ENCODE peak calls at places on chromosome 6, in eight cellular contexts. H, Q, O, R, Y, T, V and F are unnamed samples. For H3K27me3 and H3K36me3, the result is how much of the 10 kb centered on the place peaks cover.

GRCh38 chr6:52389626-52390360 is 27.8 kb downstream of the PAQR8 start:
- DNase-seq in H (no peak), Q (peak), O (no peak), R (peak), Y (no peak), T (peak), V (peak), F (no peak)

GRCh38 chr6:152180601-152181000 is 373.1 kb downstream of the ESR1 start:
- DNase-seq in H (no peak), Q (no peak), O (no peak), R (no peak), Y (no peak), T (no peak), V (no peak), F (no peak)

GRCh38 chr6:152508477-152508876 is 128.7 kb downstream of the SYNE1 start:
- DNase-seq in H (no peak), Q (no peak), O (no peak), R (no peak), Y (no peak), T (no peak), V (no peak), F (no peak)

GRCh38 chr6:157865249-157865648 is 42.2 kb downstream of the SNX9 start:
- DNase-seq in H (no peak), Q (no peak), O (no peak), R (no peak), Y (no peak), T (no peak), V (no peak), F (no peak)

GRCh38 chr6:64280569-64280968 is 645.0 kb downstream of the PHF3 start:
- DNase-seq in H (peak), Q (no peak), O (no peak), R (no peak), Y (no peak), T (no peak), V (peak), F (no peak)

GRCh38 chr6:147397306-147397705 is 111.2 kb upstream of the SAMD5 start:
- DNase-seq in H (no peak), Q (no peak), O (no peak), R (no peak), Y (no peak), T (no peak), V (no peak), F (no peak)

GRCh38 chr6:149359439-149359838 is 40.6 kb upstream of the SUMO4 start:
- DNase-seq in H (no peak), Q (no peak), O (no peak), R (no peak), Y (no peak), T (no peak), V (no peak), F (no peak)

GRCh38 chr6:45687570-45687969 is 309.8 kb upstream of the SUPT3H start:
- DNase-seq in H (no peak), Q (no peak), O (no peak), R (no peak), Y (no peak), T (no peak), V (no peak), F (peak)

GRCh38 chr6:33716379-33716778 is 4.9 kb upstream of the UQCC2 start:
- DNase-seq in H (no peak), Q (no peak), O (no peak), R (no peak), Y (no peak), T (no peak), V (no peak), F (no peak)

GRCh38 chr6:38187688-38188590 is 368.4 kb downstream of the ZFAND3 start:
- DNase-seq in H (no peak), Q (no peak), O (no peak), R (no peak), Y (no peak), T (no peak), V (no peak), F (no peak)

GRCh38 chr6:165657325-165657680 is 5.7 kb downstream of the PDE10A start:
- DNase-seq in H (no peak), Q (no peak), O (no peak), R (no peak), Y (no peak), T (no peak), V (no peak), F (no peak)

GRCh38 chr6:137827411-137827940 is 39.6 kb upstream of the TNFAIP3 start:
- DNase-seq in H (no peak), Q (no peak), O (no peak), R (no peak), Y (no peak), T (no peak), V (no peak), F (no peak)

GRCh38 chr6:33430991-33431879 is 11.4 kb downstream of the SYNGAP1 start:
- DNase-seq in H (peak), Q (peak), O (peak), R (no peak), Y (no peak), T (peak), V (peak), F (no peak)

GRCh38 chr6:29708432-29709177 is 14.6 kb upstream of the HLA-F start:
- DNase-seq in H (no peak), Q (peak), O (no peak), R (no peak), Y (no peak), T (peak), V (no peak), F (no peak)

GRCh38 chr6:102022803-102023202 is 629.3 kb downstream of the GRIK2 start:
- DNase-seq in H (no peak), Q (no peak), O (no peak), R (no peak), Y (no peak), T (no peak), V (no peak), F (no peak)

GRCh38 chr6:143514996-143515760 is 3.7 kb upstream of the FUCA2 start:
- DNase-seq in H (peak), Q (no peak), O (peak), R (peak), Y (no peak), T (no peak), V (no peak), F (no peak)

GRCh38 chr6:112014483-112014882 is 39.4 kb upstream of the CCN6 start:
- DNase-seq in H (no peak), Q (no peak), O (no peak), R (no peak), Y (no peak), T (no peak), V (peak), F (no peak)

GRCh38 chr6:132671295-132671694 is 12.3 kb upstream of the TAAR1 start:
- DNase-seq in H (no peak), Q (no peak), O (no peak), R (no peak), Y (no peak), T (no peak), V (no peak), F (no peak)

GRCh38 chr6:29967379-29968010 is 25.2 kb downstream of the HLA-A start:
- DNase-seq in H (no peak), Q (peak), O (no peak), R (peak), Y (no peak), T (no peak), V (no peak), F (no peak)

GRCh38 chr6:152268846-152269442 is 368.2 kb downstream of the SYNE1 start:
- DNase-seq in H (no peak), Q (no peak), O (no peak), R (no peak), Y (no peak), T (no peak), V (peak), F (no peak)

GRCh38 chr6:67933278-67933677 is 701.8 kb upstream of the ADGRB3 start:
- DNase-seq in H (no peak), Q (no peak), O (no peak), R (no peak), Y (no peak), T (no peak), V (no peak), F (no peak)

GRCh38 chr6:111559193-111560097 is 46.2 kb downstream of the TRAF3IP2 start:
- DNase-seq in H (no peak), Q (no peak), O (no peak), R (no peak), Y (no peak), T (no peak), V (no peak), F (no peak)

GRCh38 chr6:158718431-158719126 is 68.7 kb downstream of the SYTL3 start:
- DNase-seq in H (peak), Q (no peak), O (peak), R (no peak), Y (no peak), T (no peak), V (no peak), F (no peak)

GRCh38 chr6:36916159-36916558 is 30.4 kb downstream of the C6orf89 start:
- DNase-seq in H (no peak), Q (no peak), O (no peak), R (no peak), Y (no peak), T (no peak), V (peak), F (no peak)

GRCh38 chr6:44086931-44087574 is 40.2 kb downstream of the MRPL14 start:
- DNase-seq in H (no peak), Q (no peak), O (no peak), R (no peak), Y (no peak), T (no peak), V (no peak), F (no peak)

GRCh38 chr6:40671338-40672050 is 84.3 kb upstream of the LRFN2 start:
- DNase-seq in H (no peak), Q (no peak), O (no peak), R (no peak), Y (no peak), T (no peak), V (no peak), F (no peak)

GRCh38 chr6:98641929-98642328 is 192.4 kb upstream of the POU3F2 start:
- DNase-seq in H (no peak), Q (no peak), O (no peak), R (no peak), Y (no peak), T (no peak), V (no peak), F (peak)

GRCh38 chr6:90026216-90026615 is 131.9 kb downstream of the GJA10 start:
- DNase-seq in H (no peak), Q (no peak), O (no peak), R (no peak), Y (no peak), T (no peak), V (no peak), F (no peak)

GRCh38 chr6:154852700-154853099 is 119.5 kb downstream of the SCAF8 start:
- DNase-seq in H (no peak), Q (no peak), O (no peak), R (no peak), Y (no peak), T (no peak), V (peak), F (no peak)

GRCh38 chr6:5098501-5099270 is 13.5 kb downstream of the PPP1R3G start:
- DNase-seq in H (no peak), Q (no peak), O (peak), R (no peak), Y (no peak), T (no peak), V (no peak), F (no peak)

GRCh38 chr6:125974214-125974866 is 12.0 kb upstream of the TRMT11 start:
- DNase-seq in H (peak), Q (peak), O (no peak), R (no peak), Y (no peak), T (no peak), V (peak), F (no peak)

GRCh38 chr6:146410851-146411595 is 132.6 kb upstream of the RAB32 start:
- DNase-seq in H (no peak), Q (no peak), O (no peak), R (no peak), Y (no peak), T (no peak), V (no peak), F (no peak)

GRCh38 chr6:28497893-28498292 is 17.7 kb downstream of the GPX6 start:
- DNase-seq in H (no peak), Q (no peak), O (no peak), R (no peak), Y (no peak), T (no peak), V (no peak), F (no peak)
- H3K27me3 ChIP-seq in H (under half), Q (under half), O (under half), R (under half), Y (under half), T (under half), V (under half), F (under half)

GRCh38 chr6:31642798-31643570 is 9.5 kb downstream of the BAG6 start:
- DNase-seq in H (no peak), Q (no peak), O (no peak), R (no peak), Y (no peak), T (no peak), V (no peak), F (no peak)
- H3K36me3 ChIP-seq in H (half or more), Q (half or more), O (half or more), R (under half), Y (half or more), T (half or more), V (half or more), F (half or more)

GRCh38 chr6:12962529-12962928 is 246.0 kb downstream of the PHACTR1 start:
- DNase-seq in H (no peak), Q (no peak), O (no peak), R (no peak), Y (no peak), T (no peak), V (no peak), F (no peak)
- H3K27ac ChIP-seq in H (no peak), Q (no peak), O (no peak), R (peak), Y (no peak), T (no peak), V (no peak), F (no peak)

GRCh38 chr6:87925373-87926060 is 122.1 kb upstream of the SPACA1 start:
- DNase-seq in H (no peak), Q (no peak), O (no peak), R (no peak), Y (no peak), T (no peak), V (no peak), F (no peak)

GRCh38 chr6:87926072-87926471 is 121.6 kb upstream of the SPACA1 start:
- DNase-seq in H (no peak), Q (no peak), O (no peak), R (no peak), Y (no peak), T (no peak), V (no peak), F (no peak)

GRCh38 chr6:87932361-87932760 is 115.3 kb upstream of the SPACA1 start:
- DNase-seq in H (peak), Q (no peak), O (no peak), R (no peak), Y (no peak), T (no peak), V (no peak), F (no peak)

GRCh38 chr6:87926687-87927086 is 121.0 kb upstream of the SPACA1 start:
- DNase-seq in H (no peak), Q (no peak), O (no peak), R (no peak), Y (no peak), T (no peak), V (no peak), F (no peak)

DNA sequence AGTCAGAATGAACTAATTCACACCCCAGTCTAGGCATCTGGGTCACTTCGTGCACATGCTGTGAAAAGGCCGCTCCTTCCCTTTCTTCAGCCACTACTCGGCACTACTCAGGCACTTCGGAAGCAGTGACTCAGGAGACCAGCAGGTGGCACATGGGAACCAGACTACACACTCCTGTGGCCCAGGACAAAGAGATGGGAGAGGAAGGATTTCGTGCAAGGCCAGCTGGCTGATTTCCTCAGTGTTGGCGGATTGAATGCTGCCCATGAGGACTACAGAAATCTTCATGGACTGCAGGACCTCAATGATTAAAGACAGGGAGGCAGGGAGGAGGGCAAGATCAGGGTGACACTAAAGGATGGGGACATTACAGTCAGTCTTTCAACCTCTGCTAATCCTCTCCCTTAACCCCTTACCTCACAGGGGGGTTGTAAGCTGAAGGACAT is 117.8 kb upstream of the SPACA1 start:
- DNase-seq in H (peak), Q (peak), O (peak), R (peak), Y (peak), T (peak), V (peak), F (peak)
- H3K27me3 ChIP-seq in H (under half), Q (under half), O (under half), R (under half), Y (under half), T (under half), V (under half), F (under half)

DNA sequence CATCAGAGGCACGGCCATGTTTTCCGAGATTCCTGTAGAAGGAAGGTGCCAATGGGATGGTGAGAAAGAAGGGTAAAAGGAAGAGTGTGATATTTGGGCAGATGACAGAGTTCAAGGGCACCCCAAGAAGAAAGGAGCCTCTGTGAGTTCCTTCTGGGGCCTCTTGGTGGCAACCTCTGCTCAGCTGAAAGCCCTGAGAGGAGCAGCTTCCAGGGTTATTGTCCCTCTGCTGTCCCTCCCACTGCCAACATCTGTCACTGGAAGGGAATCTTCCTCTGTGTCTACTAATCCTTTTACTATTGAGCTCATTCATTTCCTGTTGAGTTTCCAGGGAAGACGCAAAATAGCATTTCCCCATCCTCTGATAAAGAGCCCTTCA is 40.0 kb upstream of the KCNK16 start:
- DNase-seq in H (no peak), Q (no peak), O (no peak), R (no peak), Y (no peak), T (no peak), V (no peak), F (no peak)
- H3K36me3 ChIP-seq in H (under half), Q (under half), O (under half), R (under half), Y (under half), T (under half), V (under half), F (under half)